ENCODE peak calls at places on chromosomes 2 and 18, in eight cellular contexts. I is foreskin keratinocyte, T is psoas muscle, P is prostate gland, S is fibroblast of pulmonary artery, F is AG10803, E is coronary artery, V is dorsolateral prefrontal cortex. O is an unnamed sample.

GRCh38 chr2:64122358-64122757 is 21.9 kb downstream of the PELI1 start:
- DNase-seq in I (no peak), T (no peak), P (no peak), S (no peak), F (no peak), E (no peak), V (no peak), O (no peak)

GRCh38 chr2:157480182-157480961 is 36.5 kb upstream of the CYTIP start:
- DNase-seq in I (no peak), T (peak), P (no peak), S (peak), F (peak), E (no peak), V (peak), O (no peak)

GRCh38 chr2:216281316-216281715 is 91.0 kb downstream of the MARCHF4 start:
- DNase-seq in I (no peak), T (no peak), P (no peak), S (no peak), F (no peak), E (no peak), V (no peak), O (no peak)

GRCh38 chr2:212677466-212677865 is 138.9 kb upstream of the ERBB4 start:
- DNase-seq in I (no peak), T (no peak), P (no peak), S (no peak), F (no peak), E (no peak), V (no peak), O (no peak)

GRCh38 chr2:199973703-199974102 is 18.3 kb downstream of the MAIP1 start:
- DNase-seq in I (peak), T (no peak), P (no peak), S (peak), F (peak), E (no peak), V (no peak), O (no peak)

GRCh38 chr2:13560322-13560721 is 843.6 kb downstream of the TRIB2 start:
- DNase-seq in I (no peak), T (no peak), P (no peak), S (no peak), F (no peak), E (no peak), V (no peak), O (no peak)

GRCh38 chr2:105400138-105400540 is 1.3 kb upstream of the FHL2 start:
- DNase-seq in I (no peak), T (no peak), P (no peak), S (no peak), F (no peak), E (no peak), V (no peak), O (no peak)

GRCh38 chr2:20615466-20616241 is 35.2 kb downstream of the HS1BP3 start:
- DNase-seq in I (no peak), T (peak), P (no peak), S (peak), F (no peak), E (peak), V (no peak), O (no peak)

GRCh38 chr2:12897181-12897580 is 180.4 kb downstream of the TRIB2 start:
- DNase-seq in I (no peak), T (no peak), P (no peak), S (no peak), F (no peak), E (no peak), V (no peak), O (no peak)

GRCh38 chr2:217166241-217166640 is 306.4 kb upstream of the TNP1 start:
- DNase-seq in I (peak), T (no peak), P (no peak), S (peak), F (peak), E (no peak), V (no peak), O (no peak)

GRCh38 chr2:68032702-68033101 is 30.1 kb downstream of the C1D start:
- DNase-seq in I (no peak), T (no peak), P (no peak), S (no peak), F (no peak), E (no peak), V (no peak), O (no peak)

GRCh38 chr2:43995733-43996533 is at the start of gene LRPPRC:
- DNase-seq in I (peak), T (peak), P (peak), S (peak), F (peak), E (peak), V (peak), O (peak)

GRCh38 chr2:33645861-33646260 is 46.8 kb upstream of the FAM98A start:
- DNase-seq in I (peak), T (no peak), P (no peak), S (no peak), F (peak), E (no peak), V (no peak), O (no peak)

GRCh38 chr2:76711490-76711889 is 810.7 kb downstream of the LRRTM4 start:
- DNase-seq in I (no peak), T (no peak), P (no peak), S (no peak), F (no peak), E (no peak), V (no peak), O (no peak)

GRCh38 chr2:10785260-10785659 is 27.3 kb downstream of the PDIA6 start:
- DNase-seq in I (no peak), T (no peak), P (no peak), S (no peak), F (no peak), E (no peak), V (no peak), O (no peak)

GRCh38 chr18:53971331-53971730 is 253.1 kb downstream of the MBD2 start:
- DNase-seq in I (peak), T (no peak), P (no peak), S (no peak), F (no peak), E (no peak), V (no peak), O (no peak)

GRCh38 chr2:96859681-96860064 is 1.9 kb upstream of the ANKRD39 start:
- DNase-seq in I (no peak), T (no peak), P (no peak), S (no peak), F (no peak), E (no peak), V (no peak), O (no peak)

GRCh38 chr2:201643216-201643651 is at the start of gene TMEM237:
- DNase-seq in I (peak), T (peak), P (peak), S (peak), F (peak), E (peak), V (peak), O (no peak)